ENCODE peak calls at places on chromosomes 11 and 22, in six cellular contexts. P, I, G, E, O and H are unnamed samples.

GRCh38 chr11:86062719-86063118 is 6.2 kb downstream of the PICALM start:
- DNase-seq in P (no peak), I (peak; percentile 23), G (no peak), E (peak; percentile 60), O (no peak), H (no peak)

GRCh38 chr11:65636810-65637557 is 917 bp upstream of the SIPA1 start:
- DNase-seq in P (peak; percentile 44), I (no peak), G (no peak), E (no peak), O (no peak), H (no peak)

GRCh38 chr22:30423296-30423958 is 2.1 kb upstream of the MTFP1 start:
- DNase-seq in P (peak; percentile 89), I (no peak), G (no peak), E (peak; percentile 80), O (peak; percentile 82), H (no peak)

GRCh38 chr11:47330002-47330911 is 22.2 kb downstream of the MYBPC3 start:
- DNase-seq in P (no peak), I (peak; percentile 47), G (peak; percentile 6), E (peak; percentile 22), O (no peak), H (no peak)

GRCh38 chr11:41307371-41308080 is 151.9 kb downstream of the LRRC4C start:
- DNase-seq in P (no peak), I (no peak), G (no peak), E (no peak), O (no peak), H (no peak)

GRCh38 chr11:28049338-28050216 is 58.4 kb downstream of the KIF18A start:
- DNase-seq in P (no peak), I (no peak), G (no peak), E (peak; percentile 71), O (no peak), H (no peak)

GRCh38 chr22:44050766-44051747 is 27.0 kb downstream of the PARVB start:
- DNase-seq in P (no peak), I (no peak), G (no peak), E (no peak), O (no peak), H (no peak)

GRCh38 chr11:8812438-8812837 is 98.6 kb upstream of the AKIP1 start:
- DNase-seq in P (no peak), I (peak; percentile 45), G (no peak), E (peak; percentile 64), O (peak; percentile 14), H (no peak)

GRCh38 chr22:35971418-35972119 is 57.1 kb downstream of the RBFOX2 start:
- DNase-seq in P (no peak), I (peak; percentile 94), G (peak; percentile 64), E (peak; percentile 66), O (no peak), H (peak; percentile 80)

GRCh38 chr22:23229646-23230045 is 49.3 kb downstream of the BCR start:
- DNase-seq in P (no peak), I (no peak), G (no peak), E (no peak), O (no peak), H (no peak)

GRCh38 chr22:48823941-48824340 is 1003.7 kb downstream of the BRD1 start:
- DNase-seq in P (no peak), I (no peak), G (no peak), E (no peak), O (no peak), H (no peak)

GRCh38 chr22:36577019-36577418 is 48.1 kb upstream of the EIF3D start:
- DNase-seq in P (no peak), I (peak; percentile 68), G (peak; percentile 46), E (peak; percentile 95), O (no peak), H (peak; percentile 79)

GRCh38 chr11:61362542-61362875 is 335 bp downstream of the TMEM138 start:
- DNase-seq in P (no peak), I (peak; percentile 64), G (peak; percentile 46), E (peak; percentile 76), O (no peak), H (no peak)

GRCh38 chr11:65425971-65426838 is 3.6 kb downstream of the NEAT1 start:
- DNase-seq in P (no peak), I (peak; percentile 87), G (no peak), E (peak; percentile 80), O (no peak), H (no peak)

GRCh38 chr11:76794371-76795284 is 11.5 kb downstream of the TSKU start:
- DNase-seq in P (no peak), I (no peak), G (no peak), E (no peak), O (no peak), H (no peak)

GRCh38 chr22:37884420-37884819 is 21.7 kb upstream of the MICALL1 start:
- DNase-seq in P (no peak), I (peak; percentile 67), G (no peak), E (no peak), O (no peak), H (no peak)

GRCh38 chr11:119148855-119149370 is at the start of gene ABCG4:
- DNase-seq in P (peak; percentile 88), I (peak; percentile 60), G (no peak), E (no peak), O (peak; percentile 6), H (no peak)

GRCh38 chr11:115760528-115760837 is 256.3 kb upstream of the CADM1 start:
- DNase-seq in P (no peak), I (no peak), G (no peak), E (no peak), O (no peak), H (no peak)

GRCh38 chr11:16898274-16898985 is 115.8 kb downstream of the PLEKHA7 start:
- DNase-seq in P (no peak), I (no peak), G (no peak), E (no peak), O (no peak), H (no peak)

GRCh38 chr22:38180841-38181452 is 683 bp downstream of the PLA2G6 start:
- DNase-seq in P (no peak), I (peak; percentile 45), G (no peak), E (no peak), O (peak; percentile 75), H (no peak)

GRCh38 chr11:130434521-130435223 is 6.3 kb upstream of the ADAMTS8 start:
- DNase-seq in P (no peak), I (peak; percentile 95), G (peak; percentile 64), E (peak; percentile 70), O (peak; percentile 84), H (no peak)

GRCh38 chr11:69663326-69663725 is 11.8 kb downstream of the LTO1 start:
- DNase-seq in P (no peak), I (no peak), G (no peak), E (no peak), O (no peak), H (no peak)

GRCh38 chr11:34002420-34002819 is 49.1 kb upstream of the CAPRIN1 start:
- DNase-seq in P (no peak), I (no peak), G (no peak), E (no peak), O (no peak), H (no peak)

GRCh38 chr11:35166369-35167360 is 27.7 kb downstream of the CD44 start:
- DNase-seq in P (no peak), I (peak; percentile 94), G (peak; percentile 92), E (peak; percentile 93), O (peak; percentile 69), H (no peak)